ENCODE peak calls at places on chromosome 2, in seven cellular contexts. L, Y, H, V, X, F and T are unnamed samples.

GRCh38 chr2:166246901-166247300 is 119.1 kb upstream of the SCN1A start:
- DNase-seq in L (no peak), Y (peak), H (no peak), V (no peak), X (no peak), F (no peak), T (no peak)

GRCh38 chr2:99811544-99811943 is 321.7 kb upstream of the REV1 start:
- DNase-seq in L (no peak), Y (peak), H (no peak), V (no peak), X (no peak), F (no peak), T (no peak)

GRCh38 chr2:161358838-161359237 is 50.6 kb downstream of the PSMD14 start:
- DNase-seq in L (no peak), Y (no peak), H (no peak), V (no peak), X (no peak), F (no peak), T (no peak)

GRCh38 chr2:170163666-170164065 is 14.3 kb upstream of the MYO3B start:
- DNase-seq in L (no peak), Y (no peak), H (no peak), V (no peak), X (no peak), F (no peak), T (no peak)

GRCh38 chr2:23379220-23379695 is 5.7 kb upstream of the KLHL29 start:
- DNase-seq in L (no peak), Y (no peak), H (no peak), V (no peak), X (no peak), F (no peak), T (no peak)

GRCh38 chr2:27019459-27020336 is 13.1 kb upstream of the TMEM214 start:
- DNase-seq in L (no peak), Y (no peak), H (no peak), V (no peak), X (no peak), F (no peak), T (no peak)

GRCh38 chr2:55581875-55582547 is 35.4 kb downstream of the PPP4R3B start:
- DNase-seq in L (no peak), Y (peak), H (no peak), V (no peak), X (no peak), F (no peak), T (no peak)

GRCh38 chr2:108305901-108306300 is 17.2 kb downstream of the SULT1C2 start:
- DNase-seq in L (no peak), Y (no peak), H (no peak), V (no peak), X (no peak), F (no peak), T (no peak)

GRCh38 chr2:18781541-18782280 is 192.3 kb upstream of the NT5C1B start:
- DNase-seq in L (no peak), Y (no peak), H (no peak), V (no peak), X (peak), F (no peak), T (no peak)

GRCh38 chr2:190947139-190947538 is 66.5 kb downstream of the GLS start:
- DNase-seq in L (no peak), Y (peak), H (no peak), V (no peak), X (peak), F (no peak), T (no peak)

GRCh38 chr2:23386422-23387220 is 1.6 kb downstream of the KLHL29 start:
- DNase-seq in L (peak), Y (no peak), H (no peak), V (peak), X (peak), F (no peak), T (peak)